ENCODE peak calls at places on chromosome 2, in six cellular contexts. D, I, A, M, Z and B are unnamed samples.

GRCh38 chr2:70469961-70470360 is 83.7 kb downstream of the TGFA start:
- DNase-seq in I (no peak), Z (no peak), A (no peak), D (no peak), M (no peak), B (no peak)

GRCh38 chr2:180696005-180696404 is 284.4 kb upstream of the UBE2E3 start:
- DNase-seq in I (peak), D (no peak), Z (no peak), M (no peak), A (no peak), B (no peak)

GRCh38 chr2:126916744-126917143 is 18.1 kb downstream of the TEX51 start:
- DNase-seq in I (no peak), Z (no peak), M (no peak), D (no peak), A (no peak), B (no peak)

GRCh38 chr2:11412449-11412810 is 53.5 kb downstream of the E2F6 start:
- DNase-seq in D (no peak), I (no peak), Z (no peak), M (no peak), A (no peak), B (no peak)

GRCh38 chr2:158507679-158508078 is 50.9 kb downstream of the PKP4 start:
- DNase-seq in D (no peak), M (no peak), I (no peak), A (no peak), Z (no peak), B (no peak)

GRCh38 chr2:238684362-238685326 is 163.2 kb upstream of the TWIST2 start:
- DNase-seq in M (no peak), Z (no peak), A (no peak), I (no peak), D (no peak), B (no peak)

GRCh38 chr2:140947236-140947635 is 1183.6 kb downstream of the LRP1B start:
- DNase-seq in I (no peak), Z (no peak), M (no peak), A (no peak), D (no peak), B (no peak)

GRCh38 chr2:136131961-136132839 is 14.3 kb upstream of the CXCR4 start:
- DNase-seq in M (no peak), I (no peak), Z (peak), D (peak), A (peak), B (no peak)

GRCh38 chr2:80238692-80239469 is 65.7 kb downstream of the LRRTM1 start:
- DNase-seq in D (no peak), M (no peak), Z (no peak), I (no peak), A (no peak), B (peak)

GRCh38 chr2:105397959-105398521 is 811 bp downstream of the FHL2 start:
- DNase-seq in A (no peak), D (no peak), Z (no peak), I (no peak), M (no peak), B (no peak)

GRCh38 chr2:216013080-216013909 is at the start of gene MREG:
- DNase-seq in I (peak), D (peak), M (peak), Z (peak), A (peak), B (peak)

GRCh38 chr2:231057590-231057989 is 923 bp downstream of the PSMD1 start:
- DNase-seq in A (no peak), I (no peak), Z (no peak), M (no peak), D (no peak), B (no peak)

GRCh38 chr2:133346654-133347053 is 221.6 kb downstream of the NCKAP5 start:
- DNase-seq in I (no peak), D (no peak), Z (no peak), A (no peak), M (no peak), B (no peak)

GRCh38 chr2:38060206-38060605 is 15.7 kb downstream of the CYP1B1 start:
- DNase-seq in M (no peak), I (no peak), A (no peak), Z (no peak), D (no peak), B (no peak)

GRCh38 chr2:43905388-43905803 is 66.6 kb downstream of the ABCG8 start:
- DNase-seq in A (no peak), Z (no peak), I (no peak), D (no peak), M (no peak), B (no peak)

GRCh38 chr2:198073253-198073652 is 268.9 kb downstream of the PLCL1 start:
- DNase-seq in Z (no peak), I (no peak), A (no peak), M (no peak), D (no peak), B (no peak)

GRCh38 chr2:150598383-150598782 is 110.9 kb upstream of the RND3 start:
- DNase-seq in M (no peak), D (no peak), A (no peak), I (no peak), Z (no peak), B (peak)

GRCh38 chr2:169900686-169901085 is 73.4 kb downstream of the UBR3 start:
- DNase-seq in I (no peak), Z (no peak), M (no peak), A (no peak), D (no peak), B (no peak)

GRCh38 chr2:71767663-71768062 is 314.3 kb downstream of the DYSF start:
- DNase-seq in D (no peak), Z (no peak), M (no peak), A (no peak), I (no peak), B (no peak)